ENCODE peak calls at places on chromosomes 13 and 19, in eight cellular contexts. I is MCF 10A; R is heart right ventricle; C is naive thymus-derived CD8-positive, alpha-beta T cell; J is GM03348; S is OCI-LY7; W is breast epithelium; K is CD4-positive, alpha-beta T cell. G is an unnamed sample.

GRCh38 chr19:45772912-45773311 is 3.9 kb upstream of the SIX5 start:
- DNase-seq in I (no peak), R (no peak), C (no peak), J (no peak), S (no peak), W (no peak), K (no peak), G (no peak)

GRCh38 chr13:105908581-105908980 is 626.9 kb downstream of the EFNB2 start:
- DNase-seq in I (no peak), R (no peak), C (no peak), J (no peak), S (no peak), W (no peak), K (no peak), G (no peak)

GRCh38 chr19:1812426-1813196 is 535 bp upstream of the ATP8B3 start:
- DNase-seq in I (peak; percentile 99), R (peak; percentile 93), C (peak; percentile 77), J (peak; percentile 95), S (peak; percentile 96), W (peak; percentile 80), K (peak; percentile 74), G (peak; percentile 98)

GRCh38 chr19:31280266-31281006 is 68.8 kb downstream of the TSHZ3 start:
- DNase-seq in I (no peak), R (no peak), C (no peak), J (no peak), S (no peak), W (no peak), K (no peak), G (no peak)

GRCh38 chr19:2534374-2535050 is 58.6 kb downstream of the GADD45B start:
- DNase-seq in I (no peak), R (no peak), C (no peak), J (no peak), S (no peak), W (no peak), K (no peak), G (no peak)

GRCh38 chr13:110109910-110110309 is 197.0 kb downstream of the COL4A1 start:
- DNase-seq in I (peak; percentile 87), R (peak; percentile 79), C (no peak), J (peak; percentile 94), S (no peak), W (no peak), K (no peak), G (no peak)

GRCh38 chr19:46834121-46834520 is 16.5 kb downstream of the AP2S1 start:
- DNase-seq in I (no peak), R (no peak), C (no peak), J (no peak), S (no peak), W (no peak), K (no peak), G (no peak)

GRCh38 chr13:44050450-44051063 is 170.9 kb downstream of the LACC1 start:
- DNase-seq in I (peak; percentile 54), R (no peak), C (no peak), J (peak; percentile 52), S (peak; percentile 27), W (no peak), K (no peak), G (peak; percentile 30)

GRCh38 chr19:46856062-46857022 is 4.5 kb upstream of the ARHGAP35 start:
- DNase-seq in I (peak; percentile 97), R (peak; percentile 97), C (peak; percentile 88), J (peak; percentile 97), S (peak; percentile 93), W (peak; percentile 96), K (peak; percentile 88), G (peak; percentile 99)

GRCh38 chr13:113890758-113891480 is 27.0 kb upstream of the GAS6 start:
- DNase-seq in I (no peak), R (no peak), C (no peak), J (no peak), S (no peak), W (no peak), K (no peak), G (peak; percentile 52)

GRCh38 chr19:17335575-17335974 is 920 bp upstream of the ANO8 start:
- DNase-seq in I (no peak), R (no peak), C (no peak), J (no peak), S (no peak), W (no peak), K (no peak), G (no peak)

GRCh38 chr19:50358483-50359431 is 6.7 kb downstream of the NAPSA start:
- DNase-seq in I (no peak), R (peak; percentile 86), C (peak; percentile 68), J (peak; percentile 72), S (no peak), W (peak; percentile 54), K (peak; percentile 75), G (no peak)

GRCh38 chr19:7914099-7914498 is 531 bp upstream of the TGFBR3L start:
- DNase-seq in I (no peak), R (no peak), C (no peak), J (no peak), S (no peak), W (no peak), K (no peak), G (no peak)

GRCh38 chr13:78382481-78382880 is 220.9 kb downstream of the POU4F1 start:
- DNase-seq in I (no peak), R (no peak), C (no peak), J (no peak), S (no peak), W (no peak), K (no peak), G (no peak)

GRCh38 chr19:55275851-55276719 is 3.8 kb downstream of the HSPBP1 start:
- DNase-seq in I (no peak), R (no peak), C (no peak), J (no peak), S (peak; percentile 89), W (no peak), K (no peak), G (no peak)

GRCh38 chr13:112688560-112689497 is 1.0 kb upstream of the ATP11A start:
- DNase-seq in I (no peak), R (no peak), C (no peak), J (no peak), S (peak; percentile 1), W (no peak), K (peak; percentile 32), G (peak; percentile 47)

GRCh38 chr19:54316746-54317107 is 3.8 kb upstream of the LILRA5 start:
- DNase-seq in I (no peak), R (peak; percentile 34), C (no peak), J (no peak), S (peak; percentile 33), W (no peak), K (no peak), G (peak; percentile 99)

GRCh38 chr19:17610384-17610783 is 54.9 kb downstream of the COLGALT1 start:
- DNase-seq in I (no peak), R (no peak), C (no peak), J (no peak), S (peak; percentile 81), W (no peak), K (no peak), G (peak; percentile 70)

GRCh38 chr13:73119612-73120011 is 60.8 kb downstream of the KLF5 start:
- DNase-seq in I (no peak), R (no peak), C (no peak), J (no peak), S (no peak), W (no peak), K (no peak), G (no peak)

GRCh38 chr13:94481966-94482365 is 2.5 kb upstream of the DCT start:
- DNase-seq in I (peak; percentile 68), R (no peak), C (no peak), J (peak; percentile 73), S (no peak), W (no peak), K (no peak), G (no peak)

GRCh38 chr13:110643324-110643723 is 28.0 kb downstream of the NAXD start:
- DNase-seq in I (no peak), R (no peak), C (no peak), J (no peak), S (no peak), W (no peak), K (no peak), G (no peak)

GRCh38 chr19:4528843-4529242 is 6.2 kb downstream of the PLIN5 start:
- DNase-seq in I (no peak), R (no peak), C (no peak), J (no peak), S (no peak), W (no peak), K (no peak), G (no peak)

GRCh38 chr19:41297628-41298326 is 12.2 kb upstream of the CCDC97 start:
- DNase-seq in I (no peak), R (no peak), C (no peak), J (no peak), S (peak; percentile 34), W (no peak), K (no peak), G (no peak)

GRCh38 chr13:29791508-29791907 is 58.9 kb downstream of the UBL3 start:
- DNase-seq in I (no peak), R (no peak), C (no peak), J (no peak), S (no peak), W (no peak), K (no peak), G (no peak)

GRCh38 chr19:4393947-4394590 is 6.3 kb downstream of the SH3GL1 start:
- DNase-seq in I (no peak), R (no peak), C (no peak), J (peak; percentile 71), S (no peak), W (no peak), K (no peak), G (no peak)

GRCh38 chr13:36674337-36675212 is 755 bp downstream of the SERTM1 start:
- DNase-seq in I (no peak), R (no peak), C (no peak), J (peak; percentile 3), S (no peak), W (no peak), K (no peak), G (peak; percentile 45)

G was measured in GM23338.